ENCODE peak calls at places on chromosome 21, in four cellular contexts. U is HepG2, P is A549, C is K562. Q is an unnamed sample.
A peak's percentile ranks its signal among the peaks of the same experiment; 100 is the strongest.

GRCh38 chr21:27429612-27430361 is 462.9 kb upstream of the ADAMTS5 start:
- DNase-seq in U (no peak), P (no peak), C (no peak), Q (no peak)

GRCh38 chr21:45950740-45951515 is 30.6 kb upstream of the COL6A1 start:
- DNase-seq in U (no peak), P (no peak), C (no peak), Q (peak; percentile 12)

GRCh38 chr21:46326110-46326703 is 2.3 kb downstream of the PCNT start:
- DNase-seq in U (peak; percentile 32), P (no peak), C (no peak), Q (no peak)

GRCh38 chr21:37176716-37177115 is 90.4 kb downstream of the VPS26C start:
- DNase-seq in U (no peak), P (no peak), C (no peak), Q (no peak)

GRCh38 chr21:45581322-45581712 is 39.1 kb upstream of the SLC19A1 start:
- DNase-seq in U (no peak), P (no peak), C (no peak), Q (no peak)

GRCh38 chr21:37855568-37856391 is 60.5 kb downstream of the KCNJ6 start:
- DNase-seq in U (no peak), P (no peak), C (no peak), Q (no peak)

GRCh38 chr21:37072239-37072987 is 458 bp downstream of the PIGP start:
- DNase-seq in U (no peak), P (no peak), C (peak; percentile 76), Q (no peak)

GRCh38 chr21:32206631-32207030 is 72.2 kb downstream of the MIS18A start:
- DNase-seq in U (no peak), P (no peak), C (no peak), Q (no peak)

GRCh38 chr21:30340714-30341573 is 3.5 kb upstream of the KRTAP27-1 start:
- DNase-seq in U (peak; percentile 3), P (peak; percentile 29), C (peak; percentile 30), Q (peak; percentile 3)

GRCh38 chr21:18759267-18759666 is 355.7 kb upstream of the TMPRSS15 start:
- DNase-seq in U (no peak), P (no peak), C (no peak), Q (no peak)

GRCh38 chr21:42257091-42257760 is 38.3 kb downstream of the ABCG1 start:
- DNase-seq in U (no peak), P (no peak), C (no peak), Q (no peak)

GRCh38 chr21:37560385-37560784 is 193.8 kb downstream of the DYRK1A start:
- DNase-seq in U (no peak), P (no peak), C (no peak), Q (no peak)

GRCh38 chr21:38136201-38136600 is 120.6 kb upstream of the KCNJ15 start:
- DNase-seq in U (no peak), P (peak; percentile 56), C (no peak), Q (no peak)

GRCh38 chr21:32423320-32423719 is 10.8 kb downstream of the EVA1C start:
- DNase-seq in U (no peak), P (no peak), C (no peak), Q (no peak)

GRCh38 chr21:32525282-32525681 is 60.0 kb downstream of the TCP10L start:
- DNase-seq in U (no peak), P (no peak), C (no peak), Q (no peak)

GRCh38 chr21:35294231-35294898 is 245.3 kb upstream of the RUNX1 start:
- DNase-seq in U (no peak), P (no peak), C (no peak), Q (peak; percentile 86)

GRCh38 chr21:37829447-37829846 is 86.8 kb downstream of the KCNJ6 start:
- DNase-seq in U (peak; percentile 23), P (peak; percentile 52), C (no peak), Q (no peak)

GRCh38 chr21:15071012-15071411 is 6.2 kb upstream of the NRIP1 start:
- DNase-seq in U (no peak), P (no peak), C (no peak), Q (no peak)

GRCh38 chr21:32918467-32919140 is 107.1 kb upstream of the OLIG2 start:
- DNase-seq in U (no peak), P (no peak), C (no peak), Q (no peak)

GRCh38 chr21:45403825-45404725 is 890 bp upstream of the COL18A1 start:
- DNase-seq in U (no peak), P (no peak), C (no peak), Q (no peak)

GRCh38 chr21:42250422-42251403 is 31.8 kb downstream of the ABCG1 start:
- DNase-seq in U (no peak), P (no peak), C (no peak), Q (no peak)

GRCh38 chr21:26754853-26755252 is 90.4 kb downstream of the ADAMTS1 start:
- DNase-seq in U (no peak), P (no peak), C (no peak), Q (no peak)

GRCh38 chr21:31650930-31651329 is 8.6 kb upstream of the SOD1 start:
- DNase-seq in U (no peak), P (no peak), C (no peak), Q (no peak)

GRCh38 chr21:15009964-15010363 is 54.8 kb downstream of the NRIP1 start:
- DNase-seq in U (no peak), P (no peak), C (no peak), Q (no peak)

GRCh38 chr21:31347435-31348032 is 3.5 kb upstream of the TIAM1 start:
- DNase-seq in U (peak; percentile 38), P (peak; percentile 42), C (peak; percentile 29), Q (no peak)

GRCh38 chr21:46125846-46126301 is 28.0 kb downstream of the COL6A2 start:
- DNase-seq in U (no peak), P (no peak), C (no peak), Q (no peak)

GRCh38 chr21:40923914-40924313 is 77.0 kb upstream of the DSCAM start:
- DNase-seq in U (no peak), P (no peak), C (no peak), Q (no peak)

GRCh38 chr21:37393030-37393429 is 26.5 kb downstream of the DYRK1A start:
- DNase-seq in U (no peak), P (no peak), C (no peak), Q (no peak)

GRCh38 chr21:45996311-45997204 is 15.0 kb downstream of the COL6A1 start:
- DNase-seq in U (no peak), P (no peak), C (no peak), Q (no peak)

GRCh38 chr21:41778974-41779600 is 12.2 kb upstream of the RIPK4 start:
- DNase-seq in U (peak; percentile 62), P (no peak), C (no peak), Q (no peak)

GRCh38 chr21:41601573-41602371 is 93.8 kb upstream of the TMPRSS2 start:
- DNase-seq in U (no peak), P (no peak), C (no peak), Q (no peak)

GRCh38 chr21:37273911-37274690 is 7.0 kb upstream of the VPS26C start:
- DNase-seq in U (no peak), P (no peak), C (no peak), Q (no peak)

GRCh38 chr21:45974073-45975016 is 7.2 kb upstream of the COL6A1 start:
- DNase-seq in U (no peak), P (no peak), C (no peak), Q (peak; percentile 36)

GRCh38 chr21:32256873-32257620 is 21.8 kb downstream of the MIS18A start:
- DNase-seq in U (no peak), P (peak; percentile 27), C (no peak), Q (no peak)

GRCh38 chr21:41709965-41710822 is 56.7 kb downstream of the RIPK4 start:
- DNase-seq in U (no peak), P (no peak), C (no peak), Q (no peak)

GRCh38 chr21:33976082-33976979 is 60.7 kb upstream of the ATP5PO start:
- DNase-seq in U (peak; percentile 65), P (peak; percentile 67), C (peak; percentile 87), Q (no peak)
- TF ChIP-seq CEBPB in U (no peak), P (no peak), C (no peak), Q (no peak)

GRCh38 chr21:21547368-21547953 is 549.3 kb downstream of the NCAM2 start:
- DNase-seq in U (no peak), P (no peak), C (no peak), Q (no peak)
- TF ChIP-seq REST in U (no peak), P (no peak), C (no peak), Q (no peak)

DNA sequence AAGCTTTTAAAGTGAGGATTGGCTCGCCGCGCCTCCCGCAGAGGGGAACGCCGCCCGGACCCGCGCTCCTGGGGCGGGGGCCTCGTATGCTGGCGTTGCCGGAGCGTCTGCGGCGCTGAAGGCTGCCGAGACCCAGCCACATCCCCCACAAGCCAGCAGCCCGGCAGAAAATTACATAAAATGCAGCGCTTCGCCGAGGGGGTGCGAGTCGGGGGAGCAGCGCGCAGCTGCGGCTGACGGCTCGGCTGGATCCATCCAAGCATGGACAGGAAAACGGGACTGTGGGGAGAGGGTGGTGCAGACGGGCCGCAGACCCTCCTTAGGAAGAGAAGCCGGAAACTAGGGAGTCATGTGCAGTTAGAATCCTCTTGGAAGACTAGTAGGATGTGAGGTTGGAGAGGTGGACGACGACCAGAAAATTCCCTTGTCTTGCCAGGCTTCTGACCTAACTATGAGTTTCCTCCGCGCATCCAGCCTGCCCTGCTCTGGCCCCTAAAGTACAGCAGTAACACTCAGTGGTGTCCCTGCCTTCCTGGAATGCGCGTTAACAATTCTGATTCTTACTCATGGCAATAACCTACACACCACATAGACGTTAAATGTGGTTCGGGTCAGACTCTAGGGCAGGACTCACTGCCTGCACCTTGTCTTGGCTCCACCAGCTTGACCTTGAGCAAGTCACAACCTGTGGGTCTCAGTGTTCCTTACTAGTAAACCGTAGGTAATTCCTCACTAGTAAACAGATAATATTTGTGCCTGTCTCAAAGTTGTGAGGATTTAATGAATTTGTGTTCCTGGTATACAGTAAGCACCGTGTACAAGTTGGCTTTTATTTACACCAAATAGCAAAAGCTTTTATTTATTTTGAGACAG is 959 bp upstream of the BRWD1 start:
- DNase-seq in U (peak; percentile 31), P (peak; percentile 38), C (no peak), Q (no peak)
- TF ChIP-seq CEBPB in U (no peak), P (no peak), C (no peak), Q (no peak)

DNA sequence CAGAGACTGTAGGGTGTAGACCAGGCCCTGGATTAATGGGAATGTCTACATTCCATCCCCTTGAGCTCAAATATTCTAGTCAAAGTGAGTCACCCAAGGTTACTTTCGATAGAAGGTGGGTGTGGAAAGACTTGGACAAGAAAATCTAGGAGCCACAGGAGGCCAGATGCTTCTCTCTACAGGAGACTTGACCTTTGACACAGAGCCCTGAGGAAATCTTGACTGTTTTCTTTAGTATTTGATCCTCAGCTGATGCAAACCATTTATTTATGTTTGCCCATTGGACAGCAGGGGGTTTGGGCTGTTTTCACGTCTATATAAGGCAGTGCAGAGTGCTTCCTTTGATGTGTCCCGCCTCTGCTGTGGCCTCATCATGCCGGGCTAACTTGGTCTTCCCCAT is 15.7 kb upstream of the MAP3K7CL start:
- DNase-seq in U (no peak), P (peak; percentile 67), C (no peak), Q (peak; percentile 21)
- TF ChIP-seq REST in U (no peak), P (no peak), C (no peak), Q (no peak)

Q was measured in HCT116.